ENCODE peak calls at places on chromosome 12, in ten cellular contexts. D is pancreas, N is fibroblast of lung, L is AG04450, K is astrocyte of the cerebellum, E is tibial nerve, Y is right lobe of liver, T is choroid plexus epithelial cell, X is lower lobe of right lung, P is Panc1. W is an unnamed sample.

GRCh38 chr12:104748790-104749189 is 209.3 kb downstream of the SLC41A2 start:
- DNase-seq in Y (no peak), E (no peak), K (no peak), D (no peak), N (peak), T (no peak), X (no peak), L (peak), P (no peak), W (no peak)

GRCh38 chr12:47992776-47993175 is 11.5 kb downstream of the COL2A1 start:
- DNase-seq in Y (no peak), D (no peak), K (no peak), L (no peak), N (no peak), E (no peak), X (no peak), T (no peak), P (no peak), W (no peak)

GRCh38 chr12:105382771-105383632 is 52.5 kb downstream of the C12orf75 start:
- DNase-seq in P (peak), D (no peak), N (peak), E (no peak), T (peak), Y (no peak), X (no peak), L (peak), K (peak), W (peak)

GRCh38 chr12:89875809-89876208 is 167.2 kb upstream of the ATP2B1 start:
- DNase-seq in N (no peak), E (no peak), X (no peak), D (no peak), P (no peak), T (no peak), Y (no peak), K (no peak), L (no peak), W (no peak)

GRCh38 chr12:50634379-50634778 is 129.5 kb upstream of the ATF1 start:
- DNase-seq in T (no peak), D (no peak), X (no peak), E (no peak), K (no peak), L (no peak), P (no peak), Y (no peak), N (no peak), W (no peak)

GRCh38 chr12:12323606-12324005 is 26.4 kb downstream of the MANSC1 start:
- DNase-seq in L (no peak), T (no peak), K (no peak), N (peak), E (no peak), X (no peak), D (no peak), P (no peak), Y (no peak), W (no peak)

GRCh38 chr12:75528692-75529091 is 17.3 kb upstream of the KRR1 start:
- DNase-seq in L (no peak), D (no peak), K (no peak), P (no peak), Y (no peak), T (no peak), E (no peak), N (no peak), X (no peak), W (no peak)

GRCh38 chr12:95243497-95244183 is 26.0 kb downstream of the VEZT start:
- DNase-seq in T (no peak), D (no peak), P (no peak), Y (no peak), E (no peak), K (no peak), N (no peak), L (no peak), X (no peak), W (no peak)

GRCh38 chr12:130460611-130461478 is 123.2 kb downstream of the PIWIL1 start:
- DNase-seq in T (no peak), X (no peak), L (no peak), N (no peak), D (no peak), K (no peak), P (no peak), E (no peak), Y (no peak), W (no peak)

GRCh38 chr12:62659457-62660295 is 193.1 kb downstream of the MON2 start:
- DNase-seq in N (no peak), D (no peak), E (no peak), K (no peak), Y (no peak), P (no peak), L (no peak), X (no peak), T (no peak), W (no peak)

GRCh38 chr12:7937867-7938506 is 2.0 kb upstream of the SLC2A3 start:
- DNase-seq in L (no peak), K (no peak), X (no peak), N (peak), P (no peak), D (no peak), Y (no peak), T (peak), E (no peak), W (peak)

GRCh38 chr12:78271546-78271945 is 440.9 kb downstream of the NAV3 start:
- DNase-seq in E (no peak), N (peak), X (no peak), K (no peak), D (no peak), T (peak), L (no peak), P (no peak), Y (no peak), W (no peak)

GRCh38 chr12:94640134-94640928 is 10.0 kb downstream of the TMCC3 start:
- DNase-seq in K (peak), P (no peak), D (no peak), N (peak), E (no peak), Y (no peak), X (no peak), T (peak), L (no peak), W (peak)

GRCh38 chr12:75503459-75503858 is 8.0 kb downstream of the KRR1 start:
- DNase-seq in Y (no peak), N (no peak), E (no peak), P (no peak), L (no peak), X (no peak), D (no peak), K (no peak), T (no peak), W (no peak)

GRCh38 chr12:33649992-33650391 is 210.4 kb upstream of the SYT10 start:
- DNase-seq in K (no peak), P (no peak), L (no peak), Y (no peak), D (no peak), X (no peak), E (no peak), N (no peak), T (no peak), W (no peak)

GRCh38 chr12:89752331-89752730 is 43.7 kb upstream of the ATP2B1 start:
- DNase-seq in E (no peak), P (no peak), T (no peak), X (no peak), N (no peak), Y (no peak), K (no peak), D (no peak), L (no peak), W (peak)

GRCh38 chr12:1083086-1083887 is 92.3 kb downstream of the ERC1 start:
- DNase-seq in Y (no peak), K (no peak), T (peak), P (no peak), L (no peak), N (peak), E (no peak), D (no peak), X (no peak), W (no peak)

GRCh38 chr12:43762596-43762995 is 3.8 kb downstream of the IRAK4 start:
- DNase-seq in E (no peak), K (no peak), T (no peak), P (no peak), D (no peak), N (no peak), L (no peak), X (no peak), Y (no peak), W (no peak)

GRCh38 chr12:114302117-114302516 is 103.8 kb downstream of the TBX5 start:
- DNase-seq in L (no peak), T (no peak), K (no peak), E (no peak), Y (no peak), N (peak), X (no peak), P (no peak), D (no peak), W (no peak)

GRCh38 chr12:124567035-124567672 is at the start of gene NCOR2:
- DNase-seq in N (no peak), P (no peak), X (no peak), D (peak), L (no peak), T (peak), K (no peak), E (no peak), Y (peak), W (peak)

GRCh38 chr12:31057671-31058070 is 16.0 kb upstream of the DDX11 start:
- DNase-seq in N (no peak), E (no peak), P (no peak), L (no peak), K (no peak), X (no peak), D (no peak), T (no peak), Y (no peak), W (no peak)

GRCh38 chr12:107622005-107622404 is 63.6 kb upstream of the PWP1 start:
- DNase-seq in E (no peak), D (no peak), X (no peak), N (peak), P (no peak), K (no peak), Y (no peak), T (peak), L (no peak), W (peak)

GRCh38 chr12:125193798-125194562 is 128.7 kb downstream of the AACS start:
- DNase-seq in N (peak), P (no peak), X (no peak), Y (no peak), L (no peak), K (peak), E (no peak), T (no peak), D (no peak), W (no peak)

GRCh38 chr12:52353766-52354165 is 13.5 kb downstream of the KRT85 start:
- DNase-seq in E (no peak), X (no peak), T (no peak), P (no peak), K (no peak), N (no peak), Y (peak), D (no peak), L (no peak), W (no peak)

GRCh38 chr12:83128529-83128928 is 441.8 kb downstream of the TMTC2 start:
- DNase-seq in K (no peak), Y (no peak), D (no peak), X (no peak), E (no peak), L (no peak), P (no peak), N (no peak), T (peak), W (no peak)

GRCh38 chr12:87866602-87867292 is 162.5 kb downstream of the C12orf50 start:
- DNase-seq in E (no peak), N (peak), Y (no peak), X (no peak), T (peak), K (no peak), P (no peak), D (no peak), L (no peak), W (peak)
- TF ChIP-seq CTCF in E (no peak), N (peak), Y (peak), X (peak), T (peak), K (peak), P (peak), D (no peak), L (peak), W (peak)

GRCh38 chr12:23898121-23898520 is 51.3 kb downstream of the SOX5 start:
- DNase-seq in N (no peak), X (no peak), E (no peak), L (no peak), K (no peak), P (no peak), Y (no peak), D (no peak), T (no peak), W (no peak)
- H3K4me3 ChIP-seq in N (no peak), X (no peak), E (no peak), L (no peak), K (no peak), P (no peak), Y (no peak), D (no peak), T (no peak), W (no peak)

GRCh38 chr12:40663781-40664180 is 28.5 kb upstream of the CNTN1 start:
- DNase-seq in E (no peak), T (no peak), D (no peak), X (no peak), L (no peak), P (no peak), Y (no peak), K (no peak), N (no peak), W (no peak)

GRCh38 chr12:40662366-40662765 is 29.9 kb upstream of the CNTN1 start:
- DNase-seq in X (no peak), D (no peak), L (no peak), K (no peak), E (no peak), P (no peak), Y (no peak), T (no peak), N (no peak), W (no peak)

GRCh38 chr12:40672650-40673319 is 19.5 kb upstream of the CNTN1 start:
- DNase-seq in P (no peak), E (no peak), K (no peak), Y (no peak), D (no peak), X (no peak), L (no peak), N (no peak), T (no peak), W (no peak)

DNA sequence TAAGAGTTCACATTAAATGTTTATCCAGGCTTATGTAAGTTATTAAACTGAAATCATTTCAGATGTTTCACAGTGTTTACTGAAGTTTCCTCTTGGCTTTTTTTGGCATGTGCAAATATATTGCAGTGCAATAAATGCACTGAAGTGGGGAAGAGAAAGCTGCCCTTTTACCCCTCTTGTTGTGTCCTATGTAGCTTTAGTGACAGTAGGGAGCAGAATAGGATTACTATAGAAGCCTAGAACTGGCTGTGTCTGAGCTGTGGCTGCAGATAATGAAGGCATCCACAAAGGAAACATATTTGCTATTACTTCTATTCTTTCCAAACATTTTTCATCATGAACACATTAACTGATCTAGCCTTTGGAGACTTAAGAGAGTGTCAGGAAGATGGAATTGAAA is 24.1 kb upstream of the CNTN1 start:
- DNase-seq in Y (no peak), L (no peak), X (no peak), D (no peak), N (no peak), P (no peak), K (no peak), T (no peak), E (no peak), W (no peak)
- TF ChIP-seq CTCF in Y (no peak), L (no peak), X (no peak), D (no peak), N (no peak), P (no peak), K (no peak), T (no peak), E (no peak), W (no peak)

DNA sequence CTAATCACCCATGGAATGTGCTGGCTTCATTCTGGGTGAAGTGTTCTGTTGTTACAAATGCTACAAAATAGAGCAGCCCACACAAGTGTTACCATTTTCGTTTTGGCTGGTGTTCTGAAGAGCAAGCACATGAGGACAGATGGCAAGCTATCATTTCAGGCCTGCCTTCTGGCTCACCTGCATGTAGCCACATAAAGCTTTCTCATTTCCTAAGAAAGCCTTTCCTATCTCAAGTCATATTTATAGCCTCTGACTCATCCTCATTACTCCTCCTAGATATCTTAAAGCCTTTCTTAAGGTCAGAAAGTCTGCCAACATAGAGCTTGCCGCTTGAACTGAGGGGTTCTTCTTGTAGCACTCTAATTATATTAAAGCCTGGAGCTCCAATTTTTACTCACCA is 89.0 kb downstream of the PTPRR start:
- DNase-seq in K (no peak), E (no peak), P (no peak), L (no peak), N (peak), D (no peak), Y (no peak), X (no peak), T (peak), W (no peak)
- H3K4me3 ChIP-seq in K (no peak), E (no peak), P (no peak), L (no peak), N (no peak), D (no peak), Y (no peak), X (no peak), T (no peak), W (no peak)

W was measured in GM12865.